ENCODE peak calls at places on chromosomes 1 and 21, in eight cellular contexts. O is HCEC 1CT; L is skeletal muscle cell; D is stimulated activated CD4-positive, alpha-beta T cell treated with anti-CD3 and anti-CD28 coated beads, Interleukin-4, amount 100 ng/mL, for 48 hours; Q is Calu3; H is HT-29; A is activated naive CD8-positive, alpha-beta T cell treated with anti-CD3 and anti-CD28 coated beads, Interleukin-2, amount 50 U/mL, for 24 hours; K is heart right ventricle. X is an unnamed sample.
A peak's percentile ranks its signal among the peaks of the same experiment; 100 is the strongest.

GRCh38 chr1:205410581-205411298 is 11.1 kb downstream of the LEMD1 start:
- DNase-seq in O (no peak), L (no peak), D (no peak), Q (no peak), H (no peak), A (no peak), K (no peak), X (no peak)

GRCh38 chr21:33418686-33419085 is 15.5 kb downstream of the IFNGR2 start:
- DNase-seq in O (no peak), L (no peak), D (no peak), Q (no peak), H (no peak), A (no peak), K (peak; percentile 53), X (no peak)

GRCh38 chr1:230124187-230125128 is 57.4 kb downstream of the GALNT2 start:
- DNase-seq in O (no peak), L (no peak), D (no peak), Q (no peak), H (no peak), A (no peak), K (no peak), X (no peak)

GRCh38 chr1:99969729-99970591 is at the start of gene SLC35A3:
- DNase-seq in O (peak; percentile 61), L (no peak), D (peak; percentile 79), Q (peak; percentile 88), H (peak; percentile 93), A (peak; percentile 86), K (peak; percentile 72), X (peak; percentile 62)

GRCh38 chr1:228793032-228793431 is 57.8 kb downstream of the RHOU start:
- DNase-seq in O (no peak), L (no peak), D (no peak), Q (no peak), H (no peak), A (no peak), K (no peak), X (no peak)

GRCh38 chr1:160708118-160708517 is 3.5 kb downstream of the CD48 start:
- DNase-seq in O (no peak), L (no peak), D (no peak), Q (no peak), H (no peak), A (no peak), K (no peak), X (no peak)

GRCh38 chr1:204684206-204684536 is 1.4 kb downstream of the LRRN2 start:
- DNase-seq in O (no peak), L (no peak), D (no peak), Q (no peak), H (no peak), A (no peak), K (no peak), X (no peak)

GRCh38 chr1:101002551-101002950 is 23.0 kb downstream of the DPH5 start:
- DNase-seq in O (peak; percentile 16), L (no peak), D (no peak), Q (peak; percentile 3), H (no peak), A (no peak), K (no peak), X (peak; percentile 59)

GRCh38 chr1:77543822-77544448 is 138.5 kb downstream of the ZZZ3 start:
- DNase-seq in O (no peak), L (no peak), D (no peak), Q (no peak), H (no peak), A (no peak), K (no peak), X (peak; percentile 22)

GRCh38 chr1:153963850-153964331 is 554 bp upstream of the SLC39A1 start:
- DNase-seq in O (no peak), L (no peak), D (no peak), Q (peak; percentile 73), H (peak; percentile 88), A (no peak), K (no peak), X (no peak)

X was measured in HFFc6.